ENCODE peak calls at places on chromosomes 1 and 21, in ten cellular contexts. One of them, this sample, is unnamed.

GRCh38 chr1:85091647-85092295 is 43.5 kb upstream of the MCOLN3 start:
- DNase-seq in AG10803: no peak
- DNase-seq in iris pigment epithelial cell: peak; percentile 16
- DNase-seq in tibial nerve: no peak
- DNase-seq in AML-193: peak; percentile 62
- DNase-seq in activated CD4-positive, alpha-beta memory T cell treated with anti-CD3 and anti-CD28 coated beads, Interleukin-2, amount 10 ng/mL, durations not matched to agents 7 days and 5 days: no peak
- DNase-seq in fibroblast of mammary gland: peak; percentile 29
- DNase-seq in stimulated activated CD8-positive, alpha-beta memory T cell treated with anti-CD3 and anti-CD28 coated beads, Interleukin-4, amount 100 ng/mL, for 48 hours: peak; percentile 33
- DNase-seq in GM23338: no peak
- DNase-seq in nucleus accumbens: no peak
- DNase-seq in this sample: no peak

GRCh38 chr1:54114001-54114400 is 38.8 kb downstream of the CDCP2 start:
- DNase-seq in AG10803: no peak
- DNase-seq in activated CD4-positive, alpha-beta memory T cell treated with anti-CD3 and anti-CD28 coated beads, Interleukin-2, amount 10 ng/mL, durations not matched to agents 7 days and 5 days: no peak
- DNase-seq in GM23338: no peak
- DNase-seq in fibroblast of mammary gland: no peak
- DNase-seq in tibial nerve: no peak
- DNase-seq in nucleus accumbens: no peak
- DNase-seq in iris pigment epithelial cell: no peak
- DNase-seq in AML-193: no peak
- DNase-seq in stimulated activated CD8-positive, alpha-beta memory T cell treated with anti-CD3 and anti-CD28 coated beads, Interleukin-4, amount 100 ng/mL, for 48 hours: no peak
- DNase-seq in this sample: no peak

GRCh38 chr1:191690931-191691330 is 467.3 kb upstream of the RGS18 start:
- DNase-seq in AML-193: no peak
- DNase-seq in AG10803: no peak
- DNase-seq in stimulated activated CD8-positive, alpha-beta memory T cell treated with anti-CD3 and anti-CD28 coated beads, Interleukin-4, amount 100 ng/mL, for 48 hours: no peak
- DNase-seq in fibroblast of mammary gland: no peak
- DNase-seq in GM23338: no peak
- DNase-seq in tibial nerve: no peak
- DNase-seq in nucleus accumbens: no peak
- DNase-seq in activated CD4-positive, alpha-beta memory T cell treated with anti-CD3 and anti-CD28 coated beads, Interleukin-2, amount 10 ng/mL, durations not matched to agents 7 days and 5 days: no peak
- DNase-seq in iris pigment epithelial cell: no peak
- DNase-seq in this sample: no peak

GRCh38 chr21:39390212-39390765 is 41.4 kb upstream of the HMGN1 start:
- DNase-seq in AML-193: no peak
- DNase-seq in iris pigment epithelial cell: no peak
- DNase-seq in GM23338: peak; percentile 60
- DNase-seq in tibial nerve: no peak
- DNase-seq in activated CD4-positive, alpha-beta memory T cell treated with anti-CD3 and anti-CD28 coated beads, Interleukin-2, amount 10 ng/mL, durations not matched to agents 7 days and 5 days: no peak
- DNase-seq in fibroblast of mammary gland: no peak
- DNase-seq in nucleus accumbens: no peak
- DNase-seq in stimulated activated CD8-positive, alpha-beta memory T cell treated with anti-CD3 and anti-CD28 coated beads, Interleukin-4, amount 100 ng/mL, for 48 hours: no peak
- DNase-seq in AG10803: no peak
- DNase-seq in this sample: no peak

GRCh38 chr21:30102881-30103280 is 63.7 kb downstream of the CLDN17 start:
- DNase-seq in AML-193: no peak
- DNase-seq in activated CD4-positive, alpha-beta memory T cell treated with anti-CD3 and anti-CD28 coated beads, Interleukin-2, amount 10 ng/mL, durations not matched to agents 7 days and 5 days: no peak
- DNase-seq in AG10803: no peak
- DNase-seq in tibial nerve: no peak
- DNase-seq in fibroblast of mammary gland: no peak
- DNase-seq in iris pigment epithelial cell: no peak
- DNase-seq in nucleus accumbens: no peak
- DNase-seq in GM23338: no peak
- DNase-seq in stimulated activated CD8-positive, alpha-beta memory T cell treated with anti-CD3 and anti-CD28 coated beads, Interleukin-4, amount 100 ng/mL, for 48 hours: no peak
- DNase-seq in this sample: no peak

GRCh38 chr1:23084880-23085279 is 65.6 kb downstream of the KDM1A start:
- DNase-seq in GM23338: no peak
- DNase-seq in nucleus accumbens: no peak
- DNase-seq in fibroblast of mammary gland: no peak
- DNase-seq in AG10803: no peak
- DNase-seq in AML-193: no peak
- DNase-seq in stimulated activated CD8-positive, alpha-beta memory T cell treated with anti-CD3 and anti-CD28 coated beads, Interleukin-4, amount 100 ng/mL, for 48 hours: no peak
- DNase-seq in iris pigment epithelial cell: no peak
- DNase-seq in activated CD4-positive, alpha-beta memory T cell treated with anti-CD3 and anti-CD28 coated beads, Interleukin-2, amount 10 ng/mL, durations not matched to agents 7 days and 5 days: no peak
- DNase-seq in tibial nerve: no peak
- DNase-seq in this sample: no peak

GRCh38 chr1:150550222-150551048 is 1.2 kb downstream of the ADAMTSL4 start:
- DNase-seq in activated CD4-positive, alpha-beta memory T cell treated with anti-CD3 and anti-CD28 coated beads, Interleukin-2, amount 10 ng/mL, durations not matched to agents 7 days and 5 days: no peak
- DNase-seq in stimulated activated CD8-positive, alpha-beta memory T cell treated with anti-CD3 and anti-CD28 coated beads, Interleukin-4, amount 100 ng/mL, for 48 hours: no peak
- DNase-seq in tibial nerve: no peak
- DNase-seq in GM23338: peak; percentile 29
- DNase-seq in iris pigment epithelial cell: no peak
- DNase-seq in AML-193: no peak
- DNase-seq in nucleus accumbens: peak; percentile 3
- DNase-seq in AG10803: no peak
- DNase-seq in fibroblast of mammary gland: peak; percentile 39
- DNase-seq in this sample: no peak

GRCh38 chr1:165078391-165078790 is 278.1 kb downstream of the LMX1A start:
- DNase-seq in activated CD4-positive, alpha-beta memory T cell treated with anti-CD3 and anti-CD28 coated beads, Interleukin-2, amount 10 ng/mL, durations not matched to agents 7 days and 5 days: no peak
- DNase-seq in stimulated activated CD8-positive, alpha-beta memory T cell treated with anti-CD3 and anti-CD28 coated beads, Interleukin-4, amount 100 ng/mL, for 48 hours: no peak
- DNase-seq in tibial nerve: no peak
- DNase-seq in nucleus accumbens: no peak
- DNase-seq in fibroblast of mammary gland: no peak
- DNase-seq in iris pigment epithelial cell: no peak
- DNase-seq in AML-193: no peak
- DNase-seq in GM23338: no peak
- DNase-seq in AG10803: no peak
- DNase-seq in this sample: no peak

GRCh38 chr1:170707959-170708666 is 44.2 kb downstream of the PRRX1 start:
- DNase-seq in activated CD4-positive, alpha-beta memory T cell treated with anti-CD3 and anti-CD28 coated beads, Interleukin-2, amount 10 ng/mL, durations not matched to agents 7 days and 5 days: no peak
- DNase-seq in tibial nerve: no peak
- DNase-seq in GM23338: no peak
- DNase-seq in AML-193: no peak
- DNase-seq in fibroblast of mammary gland: peak; percentile 100
- DNase-seq in stimulated activated CD8-positive, alpha-beta memory T cell treated with anti-CD3 and anti-CD28 coated beads, Interleukin-4, amount 100 ng/mL, for 48 hours: no peak
- DNase-seq in iris pigment epithelial cell: peak; percentile 98
- DNase-seq in AG10803: peak; percentile 96
- DNase-seq in nucleus accumbens: no peak
- DNase-seq in this sample: peak; percentile 98

GRCh38 chr1:175152006-175152652 is 40.4 kb downstream of the KIAA0040 start:
- DNase-seq in AML-193: peak; percentile 36
- DNase-seq in GM23338: peak; percentile 92
- DNase-seq in activated CD4-positive, alpha-beta memory T cell treated with anti-CD3 and anti-CD28 coated beads, Interleukin-2, amount 10 ng/mL, durations not matched to agents 7 days and 5 days: peak; percentile 69
- DNase-seq in nucleus accumbens: peak; percentile 42
- DNase-seq in iris pigment epithelial cell: peak; percentile 29
- DNase-seq in AG10803: peak; percentile 33
- DNase-seq in fibroblast of mammary gland: peak; percentile 34
- DNase-seq in stimulated activated CD8-positive, alpha-beta memory T cell treated with anti-CD3 and anti-CD28 coated beads, Interleukin-4, amount 100 ng/mL, for 48 hours: peak; percentile 85
- DNase-seq in tibial nerve: peak; percentile 32
- DNase-seq in this sample: no peak

GRCh38 chr1:209839875-209840491 is 12.2 kb downstream of the UTP25 start:
- DNase-seq in AG10803: peak; percentile 92
- DNase-seq in tibial nerve: no peak
- DNase-seq in activated CD4-positive, alpha-beta memory T cell treated with anti-CD3 and anti-CD28 coated beads, Interleukin-2, amount 10 ng/mL, durations not matched to agents 7 days and 5 days: no peak
- DNase-seq in fibroblast of mammary gland: peak; percentile 95
- DNase-seq in nucleus accumbens: no peak
- DNase-seq in iris pigment epithelial cell: peak; percentile 97
- DNase-seq in GM23338: no peak
- DNase-seq in stimulated activated CD8-positive, alpha-beta memory T cell treated with anti-CD3 and anti-CD28 coated beads, Interleukin-4, amount 100 ng/mL, for 48 hours: no peak
- DNase-seq in AML-193: no peak
- DNase-seq in this sample: peak; percentile 70

GRCh38 chr1:116489231-116489697 is 81.6 kb downstream of the CD58 start:
- DNase-seq in activated CD4-positive, alpha-beta memory T cell treated with anti-CD3 and anti-CD28 coated beads, Interleukin-2, amount 10 ng/mL, durations not matched to agents 7 days and 5 days: no peak
- DNase-seq in GM23338: no peak
- DNase-seq in AML-193: no peak
- DNase-seq in fibroblast of mammary gland: no peak
- DNase-seq in tibial nerve: no peak
- DNase-seq in nucleus accumbens: peak; percentile 19
- DNase-seq in stimulated activated CD8-positive, alpha-beta memory T cell treated with anti-CD3 and anti-CD28 coated beads, Interleukin-4, amount 100 ng/mL, for 48 hours: no peak
- DNase-seq in iris pigment epithelial cell: no peak
- DNase-seq in AG10803: no peak
- DNase-seq in this sample: no peak

This sample was measured in BJ.